ENCODE peak calls at places on chromosomes 3 and 15, in eight cellular contexts. M is stomach, C is uterus, Q is A549, R is right cardiac atrium, B is breast epithelium, G is mucosa of descending colon, F is sigmoid colon. A is an unnamed sample. For H3K9me3 and H3K4me1, the result is how much of the 10 kb centered on the place peaks cover.

GRCh38 chr15:88649286-88649733 is 10.5 kb downstream of the ISG20 start:
- DNase-seq in M (peak), B (peak), C (peak), Q (no peak), R (peak), F (peak), G (peak), A (no peak)

GRCh38 chr15:75008249-75009017 is 13.1 kb downstream of the SCAMP5 start:
- DNase-seq in C (no peak), R (no peak), F (no peak), M (no peak), G (no peak), B (no peak), Q (no peak), A (no peak)

GRCh38 chr15:44265757-44266156 is 22.8 kb upstream of the GOLM2 start:
- DNase-seq in M (no peak), R (no peak), C (no peak), G (no peak), F (no peak), Q (no peak), B (no peak), A (no peak)

GRCh38 chr3:23669541-23670255 is 136.1 kb upstream of the UBE2E1 start:
- DNase-seq in Q (no peak), B (no peak), R (no peak), M (no peak), G (no peak), C (no peak), F (no peak), A (no peak)

GRCh38 chr3:129015388-129016105 is 14.4 kb downstream of the EFCC1 start:
- DNase-seq in C (peak), M (no peak), F (no peak), B (no peak), R (peak), Q (no peak), G (no peak), A (peak)

GRCh38 chr3:59245300-59245878 is 195.6 kb upstream of the CFAP20DC start:
- DNase-seq in G (no peak), R (no peak), C (peak), M (no peak), F (no peak), Q (no peak), B (no peak), A (no peak)

GRCh38 chr3:77541203-77541922 is 501.5 kb downstream of the ROBO2 start:
- DNase-seq in G (no peak), B (no peak), C (no peak), R (no peak), F (no peak), Q (no peak), M (no peak), A (no peak)

GRCh38 chr3:41346698-41347097 is 147.4 kb downstream of the CTNNB1 start:
- DNase-seq in Q (no peak), G (no peak), M (no peak), F (no peak), R (no peak), B (no peak), C (no peak), A (no peak)

GRCh38 chr15:74552761-74553441 is 11.9 kb downstream of the ARID3B start:
- DNase-seq in F (no peak), M (no peak), R (no peak), C (no peak), B (no peak), G (no peak), Q (no peak), A (no peak)

GRCh38 chr3:47010050-47010712 is 30.7 kb downstream of the NBEAL2 start:
- DNase-seq in Q (no peak), G (peak), R (peak), C (no peak), M (peak), B (no peak), F (peak), A (no peak)

GRCh38 chr3:111073186-111073585 is 1.6 kb downstream of the NECTIN3 start:
- DNase-seq in G (no peak), C (no peak), R (no peak), Q (no peak), B (no peak), F (no peak), M (no peak), A (no peak)

GRCh38 chr15:94346272-94346671 is 114.9 kb downstream of the MCTP2 start:
- DNase-seq in M (no peak), B (no peak), F (no peak), C (no peak), Q (no peak), R (no peak), G (no peak), A (no peak)

GRCh38 chr3:128313936-128314335 is 152.8 kb downstream of the DNAJB8 start:
- DNase-seq in M (no peak), Q (no peak), R (no peak), F (no peak), C (no peak), B (no peak), G (no peak), A (no peak)

GRCh38 chr3:194203482-194204035 is 67.6 kb downstream of the HES1 start:
- DNase-seq in G (no peak), C (no peak), Q (no peak), R (no peak), F (no peak), B (no peak), M (no peak), A (no peak)

GRCh38 chr3:1171320-1171719 is 78.5 kb downstream of the CNTN6 start:
- DNase-seq in B (no peak), G (no peak), C (no peak), Q (no peak), M (no peak), R (no peak), F (no peak), A (no peak)

DNA sequence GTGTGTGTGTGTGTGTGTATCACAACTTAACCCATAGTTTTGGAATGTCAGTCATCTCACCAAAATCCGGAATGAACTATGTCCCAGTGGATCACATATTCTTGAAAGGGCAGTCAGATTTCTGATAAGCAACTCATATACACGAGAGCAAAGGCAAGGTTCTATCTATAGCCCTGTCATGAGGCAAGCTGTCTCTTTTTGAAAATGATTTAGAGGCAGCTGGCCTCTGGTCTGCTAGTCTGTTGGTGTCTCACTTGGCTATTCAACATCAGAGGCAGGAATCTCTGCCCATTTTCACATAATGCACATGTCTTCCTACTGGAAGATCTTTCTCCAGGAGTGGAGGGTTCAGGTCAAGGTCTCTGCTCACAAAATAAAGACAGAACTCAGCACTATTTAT is 79.8 kb downstream of the CNTN6 start:
- DNase-seq in G (no peak), R (no peak), F (no peak), M (no peak), C (no peak), B (no peak), Q (no peak), A (no peak)
- H3K9me3 ChIP-seq in G (under half), R (under half), F (under half), M (under half), C (under half), B (under half), Q (under half), A (under half)

DNA sequence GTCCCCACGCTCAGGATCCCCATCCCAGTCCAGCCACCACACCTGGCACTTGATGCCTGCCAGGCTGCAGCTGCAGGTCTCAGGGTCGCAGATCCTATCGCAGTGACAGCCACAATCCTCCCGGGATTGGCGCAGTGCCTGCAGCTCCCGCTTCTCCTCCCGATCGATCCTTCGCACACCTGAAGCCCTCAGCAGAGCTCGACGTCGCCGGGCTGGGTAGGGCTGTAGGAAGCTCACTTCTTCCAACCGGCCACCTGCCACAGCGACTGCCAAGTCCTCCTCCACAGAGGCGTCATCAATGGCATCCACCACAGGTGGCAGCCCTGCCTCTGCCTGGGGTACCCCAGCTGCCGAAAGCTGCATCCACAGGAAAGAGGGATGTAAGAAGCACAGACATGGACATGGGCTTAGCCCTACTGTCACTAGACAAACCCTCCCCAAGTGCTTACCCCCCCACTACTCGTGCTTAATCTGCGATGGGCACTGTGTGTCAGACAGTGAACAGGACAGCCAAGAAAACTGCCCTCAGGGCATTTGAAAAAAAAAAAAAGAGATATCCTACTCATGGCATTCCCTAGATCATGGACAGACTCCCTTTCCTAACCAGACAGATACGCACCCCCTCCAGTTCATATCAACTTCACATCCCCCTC is 9.2 kb downstream of the CSRNP1 start:
- DNase-seq in G (peak), C (no peak), Q (no peak), R (no peak), B (no peak), F (peak), M (no peak), A (no peak)
- H3K4me1 ChIP-seq in G (half or more), C (under half), Q (half or more), R (under half), B (under half), F (half or more), M (half or more), A (under half)

DNA sequence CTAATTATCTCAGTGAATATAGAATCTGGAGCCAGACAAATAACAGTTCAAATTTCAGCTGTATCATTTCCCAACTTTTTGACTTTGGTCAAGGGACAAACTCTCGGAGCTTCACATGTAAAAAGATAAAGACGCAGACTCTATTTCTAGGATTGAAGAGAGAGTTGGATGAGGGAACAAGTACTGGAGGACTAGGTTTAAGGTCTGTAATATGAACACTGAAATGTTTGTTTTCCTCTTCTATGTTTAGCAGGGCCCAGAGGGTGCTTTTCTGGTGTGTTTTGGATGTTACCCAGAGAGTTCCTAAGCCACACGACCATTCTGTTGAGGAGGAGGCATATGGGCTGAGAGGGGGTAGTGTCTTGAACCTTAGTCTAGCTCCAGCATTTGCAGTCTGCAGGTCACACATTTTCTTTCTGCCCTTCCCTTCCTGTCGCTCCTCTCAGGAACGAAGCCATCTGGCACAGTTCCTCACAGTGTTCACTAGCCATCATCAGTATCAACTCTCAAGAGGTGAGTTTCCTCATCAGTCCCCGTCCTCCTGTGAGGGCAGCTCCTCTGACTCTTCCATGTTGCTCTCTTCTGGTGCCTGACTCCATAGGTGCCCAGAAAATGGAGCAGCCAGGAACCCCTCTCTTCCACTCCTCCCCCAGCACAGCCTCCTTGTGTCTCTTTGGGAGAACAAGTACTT is 250.1 kb downstream of the SQOR start:
- DNase-seq in M (no peak), R (no peak), F (no peak), Q (no peak), G (no peak), C (no peak), B (no peak), A (no peak)
- H3K9me3 ChIP-seq in M (under half), R (under half), F (under half), Q (under half), G (under half), C (under half), B (under half), A (under half)

GRCh38 chr3:177060492-177060891 is 136.8 kb downstream of the TBL1XR1 start:
- DNase-seq in M (no peak), B (no peak), C (no peak), R (no peak), G (no peak), F (no peak), Q (no peak), A (no peak)

GRCh38 chr3:177058647-177059046 is 138.6 kb downstream of the TBL1XR1 start:
- DNase-seq in C (no peak), G (no peak), F (no peak), M (no peak), B (no peak), Q (no peak), R (no peak), A (no peak)

GRCh38 chr3:177065285-177066028 is 131.8 kb downstream of the TBL1XR1 start:
- DNase-seq in M (no peak), B (no peak), F (no peak), Q (no peak), C (no peak), G (no peak), R (no peak), A (no peak)

GRCh38 chr3:177061382-177061781 is 135.9 kb downstream of the TBL1XR1 start:
- DNase-seq in G (no peak), M (no peak), B (no peak), R (no peak), F (no peak), Q (no peak), C (no peak), A (no peak)

DNA sequence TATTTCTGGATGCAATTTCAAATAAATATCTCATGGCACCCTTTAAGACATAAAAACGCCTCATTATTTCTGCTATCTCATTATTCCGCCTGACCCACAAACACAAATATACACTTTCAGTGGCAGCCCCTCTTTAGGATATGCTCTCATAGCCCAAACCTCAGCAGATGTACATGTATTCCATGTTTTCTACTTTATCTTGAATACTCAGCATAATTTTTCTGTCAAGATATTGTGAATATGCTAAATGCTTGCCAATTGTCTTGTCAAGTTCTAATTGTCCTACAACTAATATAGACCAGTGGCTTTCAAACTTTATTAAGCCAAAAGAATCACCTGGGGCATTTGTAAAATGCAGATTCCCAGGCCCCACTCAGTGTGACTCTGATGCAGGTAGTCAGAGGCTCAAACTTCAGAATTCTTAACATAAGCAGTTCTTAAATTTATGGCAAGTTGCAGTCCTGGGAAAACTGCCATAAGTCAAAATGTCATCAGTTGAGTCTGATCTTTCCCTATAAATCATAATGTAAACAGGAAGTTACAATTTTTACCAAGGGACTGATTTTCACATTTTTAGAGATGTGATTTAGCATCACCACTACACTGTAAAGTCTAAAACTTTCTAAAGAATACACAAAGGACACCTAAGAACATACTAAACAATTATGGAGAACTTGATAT is 135.1 kb downstream of the TBL1XR1 start:
- DNase-seq in R (no peak), G (no peak), Q (no peak), B (no peak), C (no peak), M (no peak), F (no peak), A (no peak)
- H3K4me1 ChIP-seq in R (under half), G (under half), Q (under half), B (under half), C (under half), M (half or more), F (under half), A (under half)

GRCh38 chr3:136189043-136189442 is 7.1 kb downstream of the MSL2 start:
- DNase-seq in Q (no peak), C (no peak), M (no peak), F (no peak), B (no peak), R (no peak), G (no peak), A (no peak)

GRCh38 chr3:136187868-136188267 is 8.3 kb downstream of the MSL2 start:
- DNase-seq in F (no peak), B (no peak), M (no peak), R (no peak), Q (no peak), G (no peak), C (no peak), A (no peak)

GRCh38 chr3:136186330-136186729 is 9.8 kb downstream of the MSL2 start:
- DNase-seq in G (peak), C (no peak), F (no peak), R (no peak), Q (no peak), M (peak), B (no peak), A (no peak)

GRCh38 chr3:136184703-136185102 is 11.4 kb downstream of the MSL2 start:
- DNase-seq in Q (no peak), R (no peak), F (no peak), B (no peak), M (no peak), C (no peak), G (no peak), A (no peak)

DNA sequence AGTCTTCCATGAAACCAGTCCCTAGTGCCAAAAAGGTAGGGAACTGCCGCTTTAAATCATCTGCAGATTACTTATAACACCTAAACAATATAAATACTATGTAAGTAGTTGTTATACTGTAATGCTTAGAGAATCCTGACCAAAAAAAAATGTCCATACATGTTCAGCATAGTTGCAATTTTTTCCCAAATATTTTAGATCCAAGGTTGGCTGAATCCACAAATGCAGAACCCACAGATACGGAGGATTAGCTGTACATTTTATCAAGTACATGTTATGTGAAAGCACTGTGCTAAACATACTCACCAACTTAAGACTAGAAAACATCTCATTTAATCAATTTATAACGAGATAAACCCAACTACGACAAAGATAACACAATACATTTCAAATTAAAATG is 9.3 kb downstream of the MSL2 start:
- DNase-seq in R (no peak), G (no peak), M (no peak), F (no peak), B (no peak), C (no peak), Q (no peak), A (no peak)
- H3K9me3 ChIP-seq in R (under half), G (under half), M (under half), F (under half), B (under half), C (under half), Q (under half), A (under half)

A was measured in aorta.